ENCODE peak calls at places on chromosome 20, in four cellular contexts. H is GM12878, X is sigmoid colon, C is HepG2. E is an unnamed sample.

GRCh38 chr20:19802492-19803158 is 44.6 kb downstream of the RIN2 start:
- DNase-seq in H (no peak), X (peak), C (peak), E (no peak)

GRCh38 chr20:23058240-23058639 is 8.8 kb upstream of the THBD start:
- DNase-seq in H (no peak), X (no peak), C (no peak), E (no peak)

GRCh38 chr20:10519361-10520048 is 84.4 kb downstream of the SLX4IP start:
- DNase-seq in H (peak), X (no peak), C (no peak), E (no peak)

GRCh38 chr20:19025430-19026120 is 186.9 kb upstream of the SLC24A3 start:
- DNase-seq in H (no peak), X (no peak), C (no peak), E (no peak)

GRCh38 chr20:25437153-25437581 is 29.7 kb downstream of the GINS1 start:
- DNase-seq in H (no peak), X (no peak), C (no peak), E (no peak)

GRCh38 chr20:58822748-58823730 is 27.7 kb downstream of the GNAS-AS1 start:
- DNase-seq in H (no peak), X (no peak), C (no peak), E (no peak)

GRCh38 chr20:4814696-4815252 is 93.1 kb downstream of the PRND start:
- DNase-seq in H (peak), X (no peak), C (no peak), E (no peak)

GRCh38 chr20:55269913-55270312 is 735.4 kb downstream of the CBLN4 start:
- DNase-seq in H (no peak), X (no peak), C (no peak), E (no peak)

GRCh38 chr20:1636621-1637020 is 16.8 kb upstream of the SIRPB1 start:
- DNase-seq in H (no peak), X (no peak), C (peak), E (no peak)

DNA sequence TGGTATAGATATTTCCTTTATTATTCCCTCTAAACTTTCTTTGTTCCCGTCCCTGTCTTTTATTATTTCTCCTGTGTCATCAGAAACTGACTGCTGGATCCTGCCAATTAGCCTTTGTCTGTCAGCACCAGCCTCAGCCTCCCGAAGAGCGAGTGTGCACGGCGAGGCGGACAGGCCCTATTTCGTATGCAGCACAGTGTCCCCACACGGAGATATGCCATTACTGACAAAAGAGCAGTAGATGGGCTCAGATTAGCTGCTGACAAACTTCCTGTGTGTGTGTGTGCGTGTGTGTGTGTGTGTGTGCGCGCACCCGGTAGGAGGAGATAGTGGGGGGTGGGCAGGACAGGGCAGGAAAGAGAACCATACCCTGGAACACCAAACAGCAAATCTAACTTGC is 99.5 kb upstream of the ZFP64 start:
- DNase-seq in H (no peak), X (no peak), C (no peak), E (no peak)
- TF ChIP-seq EP300 in H (no peak), X (no peak), C (no peak), E (no peak)

GRCh38 chr20:2805682-2806350 is 5.4 kb upstream of the CPXM1 start:
- DNase-seq in H (no peak), X (no peak), C (no peak), E (peak)

GRCh38 chr20:2804921-2805681 is 4.7 kb upstream of the CPXM1 start:
- DNase-seq in H (no peak), X (no peak), C (no peak), E (no peak)

GRCh38 chr20:2809690-2810089 is 5.1 kb upstream of the C20orf141 start:
- DNase-seq in H (no peak), X (no peak), C (no peak), E (no peak)

GRCh38 chr20:2806351-2806701 is 5.9 kb upstream of the CPXM1 start:
- DNase-seq in H (no peak), X (no peak), C (no peak), E (no peak)

DNA sequence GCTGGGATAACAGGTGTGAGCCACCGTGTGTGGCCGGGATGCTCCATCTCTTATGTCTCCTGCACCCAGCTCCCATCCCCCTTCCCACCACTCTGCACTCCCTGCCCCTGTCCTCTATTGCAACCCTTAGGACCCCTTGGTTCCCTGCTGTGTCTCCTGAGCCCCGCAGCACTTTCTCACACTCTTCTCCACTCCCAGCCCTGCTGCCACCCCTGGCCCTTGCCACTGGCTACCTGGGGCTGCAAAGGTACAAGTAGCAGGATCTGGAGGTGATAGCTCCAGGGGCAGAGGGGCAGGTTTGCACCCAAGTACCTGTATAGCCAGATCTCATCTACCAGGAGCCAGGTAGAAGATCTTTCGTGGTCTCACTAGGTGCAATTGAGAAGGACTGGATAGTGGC is 6.6 kb upstream of the CPXM1 start:
- DNase-seq in H (no peak), X (no peak), C (no peak), E (no peak)
- TF ChIP-seq EP300 in H (no peak), X (no peak), C (no peak), E (no peak)

GRCh38 chr20:38748863-38749153 is 548 bp downstream of the ACTR5 start:
- DNase-seq in H (no peak), X (no peak), C (no peak), E (no peak)

GRCh38 chr20:38751360-38751976 is 3.2 kb downstream of the ACTR5 start:
- DNase-seq in H (no peak), X (no peak), C (peak), E (peak)

GRCh38 chr20:38745757-38746156 is 2.5 kb upstream of the ACTR5 start:
- DNase-seq in H (no peak), X (no peak), C (no peak), E (peak)

GRCh38 chr20:38747495-38748096 is 664 bp upstream of the ACTR5 start:
- DNase-seq in H (no peak), X (no peak), C (no peak), E (no peak)

GRCh38 chr20:38748097-38748862 is at the start of gene ACTR5:
- DNase-seq in H (peak), X (peak), C (peak), E (peak)
- TF ChIP-seq EP300 in H (no peak), X (no peak), C (no peak), E (no peak)

GRCh38 chr20:54061106-54061881 is 9.1 kb downstream of the BCAS1 start:
- DNase-seq in H (no peak), X (no peak), C (no peak), E (no peak)

GRCh38 chr20:54063580-54063979 is 6.8 kb downstream of the BCAS1 start:
- DNase-seq in H (no peak), X (no peak), C (no peak), E (no peak)

GRCh38 chr20:54064939-54065338 is 5.5 kb downstream of the BCAS1 start:
- DNase-seq in H (no peak), X (no peak), C (no peak), E (no peak)

GRCh38 chr20:54063998-54064676 is 6.3 kb downstream of the BCAS1 start:
- DNase-seq in H (peak), X (no peak), C (no peak), E (no peak)

DNA sequence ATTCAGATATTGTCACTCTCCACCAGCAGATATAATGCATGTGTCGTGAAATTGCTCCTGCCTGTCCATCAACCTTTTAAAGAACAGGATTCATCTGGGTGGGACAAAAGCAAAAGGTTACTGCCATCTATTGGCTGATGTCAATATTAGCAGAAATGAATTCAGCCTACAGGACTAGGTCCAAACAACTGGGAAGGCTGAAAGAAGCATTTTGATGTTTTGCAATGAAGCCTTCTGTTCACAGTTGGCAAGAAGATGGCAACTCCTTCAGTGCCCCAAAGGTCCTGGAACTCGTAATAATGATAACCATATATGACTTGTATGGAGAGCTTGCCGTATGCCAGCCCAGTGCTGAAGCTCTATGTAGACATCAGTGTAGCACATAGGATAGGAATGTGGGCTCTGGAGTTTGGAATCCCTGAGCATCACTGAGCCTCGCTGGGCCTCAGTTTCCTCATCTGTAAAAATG is 7.5 kb downstream of the BCAS1 start:
- DNase-seq in H (peak), X (no peak), C (peak), E (peak)
- TF ChIP-seq EP300 in H (no peak), X (no peak), C (no peak), E (no peak)

GRCh38 chr20:64025826-64026412 is 10.1 kb upstream of the C20orf204 start:
- DNase-seq in H (no peak), X (no peak), C (no peak), E (no peak)

GRCh38 chr20:64030371-64031134 is 5.4 kb upstream of the C20orf204 start:
- DNase-seq in H (no peak), X (no peak), C (no peak), E (no peak)

GRCh38 chr20:64029293-64030117 is 6.5 kb upstream of the C20orf204 start:
- DNase-seq in H (no peak), X (no peak), C (no peak), E (no peak)

GRCh38 chr20:64025101-64025825 is 10.7 kb upstream of the C20orf204 start:
- DNase-seq in H (no peak), X (no peak), C (no peak), E (no peak)

DNA sequence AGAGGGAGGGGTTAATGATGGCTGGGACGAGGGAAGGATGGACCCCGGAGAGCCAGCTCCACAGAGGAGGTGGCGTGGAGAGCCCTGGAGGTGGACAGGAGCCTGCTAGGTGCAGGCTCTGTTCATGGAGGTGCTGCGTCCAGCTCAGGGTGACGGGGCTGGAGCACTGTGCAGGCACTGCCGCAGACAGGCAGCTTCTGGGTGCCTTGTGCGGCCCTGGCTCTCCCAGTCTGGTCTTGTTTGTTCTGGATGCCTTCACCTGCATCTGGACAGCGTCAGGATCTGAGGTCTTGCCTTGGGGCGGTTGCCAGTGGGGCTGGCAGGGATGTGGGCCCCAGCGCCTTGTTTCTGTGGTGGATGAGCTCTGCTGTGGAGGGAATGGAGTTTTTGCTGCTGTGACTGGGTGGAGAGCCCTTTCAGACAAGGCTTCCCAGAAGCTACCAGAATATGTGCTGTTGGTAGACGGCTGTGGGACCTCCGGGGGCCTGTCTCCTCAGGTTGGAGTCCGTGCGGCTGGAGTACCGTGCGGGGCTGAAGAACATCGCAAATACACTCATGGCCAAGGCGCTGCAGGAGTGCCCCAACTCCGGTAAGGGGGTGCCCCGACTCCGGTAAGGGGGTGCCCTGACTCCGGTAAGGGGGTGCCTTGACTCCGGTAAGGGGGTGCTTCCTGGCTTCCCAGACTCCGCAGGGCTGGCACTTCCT is 7.8 kb upstream of the C20orf204 start:
- DNase-seq in H (no peak), X (peak), C (no peak), E (no peak)
- TF ChIP-seq EP300 in H (no peak), X (peak), C (no peak), E (no peak)

GRCh38 chr20:53386186-53386681 is 207.4 kb downstream of the ZNF217 start:
- DNase-seq in H (no peak), X (no peak), C (no peak), E (no peak)
- TF ChIP-seq EP300 in H (no peak), X (no peak), C (no peak), E (no peak)

GRCh38 chr20:40956926-40957760 is 71.5 kb upstream of the TOP1 start:
- DNase-seq in H (no peak), X (peak), C (no peak), E (no peak)
- TF ChIP-seq EP300 in H (no peak), X (no peak), C (no peak), E (no peak)

GRCh38 chr20:42705550-42705949 is 484.2 kb downstream of the PTPRT start:
- DNase-seq in H (no peak), X (no peak), C (no peak), E (no peak)
- TF ChIP-seq EP300 in H (no peak), X (no peak), C (no peak), E (no peak)

GRCh38 chr20:49424536-49424935 is 57.9 kb downstream of the KCNB1 start:
- DNase-seq in H (no peak), X (peak), C (no peak), E (no peak)
- TF ChIP-seq EP300 in H (no peak), X (no peak), C (no peak), E (no peak)

GRCh38 chr20:54207743-54208491 is at the start of gene PFDN4:
- DNase-seq in H (peak), X (peak), C (peak), E (peak)
- TF ChIP-seq EP300 in H (peak), X (peak), C (no peak), E (no peak)

E was measured in K562.